ENCODE peak calls at places on chromosomes 11 and 22, in seven cellular contexts. P is lower lobe of right lung, Y is K562, C is cardiac muscle cell, Q is mammary epithelial cell, V is tibial artery, X is fibroblast of lung. D is an unnamed sample.

GRCh38 chr11:93082900-93083299 is 113.4 kb downstream of the MTNR1B start:
- DNase-seq in P (no peak), Y (no peak), C (no peak), Q (no peak), V (no peak), X (no peak), D (no peak)

GRCh38 chr11:10725114-10725906 is 25.7 kb upstream of the CTR9 start:
- DNase-seq in P (no peak), Y (peak), C (no peak), Q (peak), V (no peak), X (peak), D (peak)

GRCh38 chr11:10044618-10045017 is 249.4 kb downstream of the SBF2 start:
- DNase-seq in P (no peak), Y (no peak), C (no peak), Q (peak), V (no peak), X (peak), D (no peak)

GRCh38 chr11:131511794-131512193 is 141.4 kb downstream of the NTM start:
- DNase-seq in P (no peak), Y (peak), C (peak), Q (no peak), V (no peak), X (no peak), D (no peak)

GRCh38 chr11:69820441-69820840 is 1.2 kb upstream of the FGF3 start:
- DNase-seq in P (no peak), Y (no peak), C (no peak), Q (no peak), V (no peak), X (no peak), D (no peak)

GRCh38 chr11:20457934-20458333 is 70.4 kb downstream of the PRMT3 start:
- DNase-seq in P (no peak), Y (no peak), C (no peak), Q (no peak), V (no peak), X (no peak), D (no peak)

GRCh38 chr11:67160872-67161783 is 42.1 kb downstream of the KDM2A start:
- DNase-seq in P (no peak), Y (peak), C (no peak), Q (peak), V (no peak), X (peak), D (no peak)

GRCh38 chr22:21861290-21861848 is 6.1 kb downstream of the MAPK1 start:
- DNase-seq in P (no peak), Y (no peak), C (no peak), Q (peak), V (no peak), X (peak), D (no peak)

GRCh38 chr22:26485013-26485412 is 1.3 kb downstream of the SRRD start:
- DNase-seq in P (no peak), Y (no peak), C (no peak), Q (no peak), V (no peak), X (no peak), D (no peak)
- H3K27ac ChIP-seq in P (peak), Y (peak), C (peak), Q (no peak), V (peak), X (peak), D (no peak)

DNA sequence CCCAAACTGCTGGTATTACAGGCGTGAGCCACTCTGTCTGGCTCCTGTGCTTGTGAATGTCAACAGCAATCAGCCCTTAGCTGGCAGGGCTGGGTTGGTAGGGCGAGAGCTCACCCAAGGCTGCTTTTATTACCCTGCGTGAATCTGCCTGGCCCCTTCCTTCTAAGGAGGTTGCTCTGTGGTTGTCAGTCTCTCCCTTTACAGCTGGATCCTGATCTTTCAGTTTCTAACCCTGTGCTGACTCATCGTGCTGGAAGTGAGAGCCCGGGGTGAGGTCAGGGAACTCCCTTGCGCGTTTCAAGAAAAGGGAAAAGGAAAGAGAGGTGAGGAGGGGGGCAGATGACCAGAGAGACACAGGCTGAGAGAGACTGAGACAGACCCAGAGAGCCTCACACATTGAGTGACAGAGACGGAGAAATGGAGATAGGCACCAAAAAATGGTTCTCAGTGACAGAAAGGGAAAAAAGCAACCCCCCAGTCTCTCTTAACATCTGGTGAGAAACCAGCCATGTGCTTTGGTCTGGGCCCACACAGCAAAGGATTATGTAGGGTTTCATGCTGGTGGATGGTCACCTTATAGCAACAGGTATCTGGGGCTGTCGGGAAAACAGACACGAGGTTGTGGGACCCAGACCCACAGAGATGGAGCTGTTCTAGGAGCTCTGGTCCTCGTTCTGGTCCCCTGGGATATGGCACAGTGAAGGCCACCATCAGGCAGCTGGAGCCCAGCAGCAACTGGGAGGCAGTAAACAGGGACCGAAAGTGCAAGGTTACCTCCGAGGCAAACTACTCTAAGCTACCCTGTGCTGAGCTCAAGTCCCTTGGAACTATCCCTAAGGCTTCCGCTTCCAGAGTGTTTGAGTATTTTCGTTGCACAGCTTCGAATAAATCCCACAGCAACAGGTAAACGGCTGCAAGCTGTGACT is 2.5 kb downstream of the TCN2 start:
- DNase-seq in P (no peak), Y (peak), C (no peak), Q (peak), V (peak), X (peak), D (peak)
- H3K27ac ChIP-seq in P (peak), Y (peak), C (no peak), Q (no peak), V (no peak), X (peak), D (peak)

GRCh38 chr22:24466831-24467249 is 28.3 kb upstream of the UPB1 start:
- DNase-seq in P (no peak), Y (peak), C (peak), Q (no peak), V (peak), X (peak), D (no peak)
- H3K27ac ChIP-seq in P (peak), Y (no peak), C (peak), Q (no peak), V (peak), X (peak), D (no peak)

GRCh38 chr11:96177132-96177531 is 165.9 kb downstream of the MAML2 start:
- DNase-seq in P (no peak), Y (no peak), C (no peak), Q (no peak), V (no peak), X (no peak), D (no peak)

GRCh38 chr11:96169250-96169649 is 173.7 kb downstream of the MAML2 start:
- DNase-seq in P (no peak), Y (no peak), C (no peak), Q (peak), V (no peak), X (no peak), D (no peak)

GRCh38 chr11:96173424-96173823 is 169.6 kb downstream of the MAML2 start:
- DNase-seq in P (no peak), Y (no peak), C (no peak), Q (no peak), V (no peak), X (no peak), D (no peak)

GRCh38 chr11:96178014-96178745 is 164.8 kb downstream of the MAML2 start:
- DNase-seq in P (no peak), Y (no peak), C (no peak), Q (no peak), V (no peak), X (no peak), D (no peak)

GRCh38 chr11:96173906-96174305 is 169.1 kb downstream of the MAML2 start:
- DNase-seq in P (no peak), Y (no peak), C (no peak), Q (no peak), V (no peak), X (no peak), D (no peak)
- H3K27ac ChIP-seq in P (no peak), Y (no peak), C (no peak), Q (no peak), V (no peak), X (no peak), D (no peak)

GRCh38 chr11:119361961-119362725 is 15.6 kb upstream of the MFRP start:
- DNase-seq in P (no peak), Y (peak), C (no peak), Q (no peak), V (no peak), X (no peak), D (no peak)
- H3K27ac ChIP-seq in P (no peak), Y (peak), C (peak), Q (no peak), V (peak), X (no peak), D (peak)

GRCh38 chr22:49853981-49854791 is 542 bp downstream of the ZBED4 start:
- DNase-seq in P (peak), Y (peak), C (peak), Q (peak), V (no peak), X (peak), D (no peak)
- H3K27ac ChIP-seq in P (peak), Y (peak), C (no peak), Q (peak), V (peak), X (peak), D (peak)

GRCh38 chr11:34566736-34567135 is 53.1 kb upstream of the ELF5 start:
- DNase-seq in P (no peak), Y (no peak), C (no peak), Q (no peak), V (no peak), X (no peak), D (no peak)
- H3K27ac ChIP-seq in P (no peak), Y (no peak), C (no peak), Q (no peak), V (no peak), X (no peak), D (no peak)

GRCh38 chr11:34653031-34653430 is 32.1 kb downstream of the EHF start:
- DNase-seq in P (no peak), Y (no peak), C (no peak), Q (no peak), V (no peak), X (no peak), D (no peak)

GRCh38 chr11:34656062-34656720 is 35.3 kb downstream of the EHF start:
- DNase-seq in P (no peak), Y (no peak), C (no peak), Q (peak), V (no peak), X (peak), D (no peak)

GRCh38 chr11:34653851-34654490 is 33.1 kb downstream of the EHF start:
- DNase-seq in P (peak), Y (peak), C (no peak), Q (peak), V (no peak), X (peak), D (peak)

GRCh38 chr11:34655335-34656008 is 34.6 kb downstream of the EHF start:
- DNase-seq in P (no peak), Y (no peak), C (no peak), Q (peak), V (no peak), X (peak), D (no peak)

DNA sequence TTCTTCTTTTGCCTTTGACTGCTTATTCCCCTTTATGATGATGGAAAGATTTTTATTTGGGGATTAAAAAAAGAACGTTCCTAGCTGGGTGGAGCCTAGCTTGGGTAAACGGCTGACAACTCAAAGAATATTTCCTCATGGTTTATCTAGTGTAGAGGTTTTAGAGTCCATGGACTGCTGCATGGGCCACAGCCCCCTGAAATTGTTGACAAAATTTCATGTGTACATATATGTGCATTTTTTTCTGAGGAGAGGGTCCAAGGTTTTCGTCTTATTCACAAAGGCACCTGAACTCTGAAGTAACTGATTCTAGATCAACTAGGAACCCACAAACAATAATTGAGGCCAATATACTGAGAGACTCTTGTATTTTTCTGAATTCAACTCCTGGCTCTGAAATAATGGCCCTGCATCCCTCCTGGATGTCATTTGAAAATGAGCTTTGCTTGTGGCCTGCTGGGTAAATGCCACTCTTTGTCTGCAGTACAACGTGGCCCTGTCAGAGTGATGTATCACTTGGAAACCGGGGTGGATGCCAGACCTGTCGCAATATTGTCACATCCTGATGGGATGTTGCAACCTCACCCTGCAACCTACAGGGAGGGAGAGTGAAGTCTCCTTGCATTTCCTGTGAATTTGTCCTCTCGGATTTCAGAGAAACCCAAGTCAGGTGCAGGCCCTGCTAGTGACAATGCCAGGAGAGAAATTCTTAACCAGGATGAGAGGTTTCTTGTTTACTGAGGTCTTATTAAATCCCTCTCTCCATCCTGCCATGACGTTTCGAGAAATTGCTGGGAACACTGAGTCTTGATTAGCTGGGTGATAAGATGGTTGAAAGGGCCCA is 33.8 kb downstream of the EHF start:
- DNase-seq in P (peak), Y (peak), C (no peak), Q (peak), V (peak), X (peak), D (no peak)
- H3K27ac ChIP-seq in P (peak), Y (no peak), C (no peak), Q (peak), V (no peak), X (peak), D (peak)

GRCh38 chr11:35144103-35144741 is 5.3 kb downstream of the CD44 start:
- DNase-seq in P (no peak), Y (no peak), C (no peak), Q (peak), V (no peak), X (peak), D (peak)

GRCh38 chr11:35146711-35147110 is 7.7 kb downstream of the CD44 start:
- DNase-seq in P (no peak), Y (no peak), C (no peak), Q (no peak), V (no peak), X (peak), D (no peak)

GRCh38 chr11:35144811-35145210 is 5.8 kb downstream of the CD44 start:
- DNase-seq in P (no peak), Y (no peak), C (no peak), Q (no peak), V (no peak), X (peak), D (no peak)

GRCh38 chr11:35146074-35146521 is 7.1 kb downstream of the CD44 start:
- DNase-seq in P (no peak), Y (no peak), C (no peak), Q (peak), V (no peak), X (no peak), D (peak)

DNA sequence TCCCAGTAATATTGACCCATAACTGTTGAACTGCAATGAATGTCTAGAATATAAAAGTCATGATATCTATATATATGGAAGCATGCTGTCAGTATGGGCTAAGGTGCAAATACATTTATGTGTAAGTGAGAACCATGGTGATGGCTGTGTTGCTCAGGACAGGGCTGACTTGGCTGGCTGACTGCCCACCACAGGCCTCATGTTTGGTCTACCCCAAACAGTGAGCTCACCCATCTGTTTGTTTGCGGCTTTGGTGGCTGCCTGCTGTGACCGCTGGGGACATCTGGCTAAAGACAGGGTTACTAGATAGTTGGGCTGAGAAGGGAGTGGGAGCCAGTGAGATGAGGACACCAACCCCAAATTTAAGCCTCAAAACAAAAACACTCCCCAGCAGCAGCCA is 6.3 kb downstream of the CD44 start:
- DNase-seq in P (no peak), Y (peak), C (no peak), Q (no peak), V (no peak), X (peak), D (no peak)
- H3K27ac ChIP-seq in P (peak), Y (no peak), C (no peak), Q (peak), V (no peak), X (peak), D (peak)